ENCODE peak calls at places on chromosomes 4 and X, in eight cellular contexts. T, S, C, Y, L, Q, O and G are unnamed samples.
A peak's percentile ranks its signal among the peaks of the same experiment; 100 is the strongest.

GRCh38 chr4:169268951-169269781 is 1.6 kb downstream of the SH3RF1 start:
- DNase-seq in S (no peak), O (no peak), Q (peak; percentile 31), L (no peak), Y (peak; percentile 91), T (peak; percentile 93), C (no peak), G (no peak)

GRCh38 chrX:489805-490204 is 103.1 kb upstream of the PPP2R3B start:
- DNase-seq in O (no peak), T (no peak), Y (no peak), L (no peak), Q (no peak), C (no peak), S (no peak), G (no peak)

GRCh38 chr4:176044589-176044951 is 21.1 kb upstream of the WDR17 start:
- DNase-seq in O (no peak), L (no peak), Y (peak; percentile 17), C (no peak), Q (no peak), S (no peak), T (peak; percentile 45), G (no peak)

GRCh38 chr4:48100248-48100647 is 33.8 kb downstream of the TXK start:
- DNase-seq in Q (no peak), Y (no peak), L (no peak), S (no peak), O (no peak), C (no peak), T (no peak), G (no peak)

GRCh38 chr4:165726831-165727230 is 146.2 kb upstream of the TLL1 start:
- DNase-seq in O (no peak), Y (no peak), C (no peak), T (peak; percentile 10), Q (no peak), S (no peak), L (no peak), G (no peak)

GRCh38 chr4:100288811-100289529 is 98.7 kb upstream of the DDIT4L start:
- DNase-seq in T (peak; percentile 35), L (no peak), S (no peak), Q (no peak), Y (no peak), C (no peak), O (no peak), G (no peak)

GRCh38 chr4:106583567-106583966 is 215.0 kb upstream of the GIMD1 start:
- DNase-seq in Y (peak; percentile 95), S (no peak), T (peak; percentile 94), Q (no peak), O (peak; percentile 5), L (no peak), C (no peak), G (no peak)

GRCh38 chr4:116539744-116540143 is 545.6 kb downstream of the TRAM1L1 start:
- DNase-seq in T (no peak), L (no peak), O (no peak), Q (no peak), C (no peak), Y (no peak), S (no peak), G (no peak)

DNA sequence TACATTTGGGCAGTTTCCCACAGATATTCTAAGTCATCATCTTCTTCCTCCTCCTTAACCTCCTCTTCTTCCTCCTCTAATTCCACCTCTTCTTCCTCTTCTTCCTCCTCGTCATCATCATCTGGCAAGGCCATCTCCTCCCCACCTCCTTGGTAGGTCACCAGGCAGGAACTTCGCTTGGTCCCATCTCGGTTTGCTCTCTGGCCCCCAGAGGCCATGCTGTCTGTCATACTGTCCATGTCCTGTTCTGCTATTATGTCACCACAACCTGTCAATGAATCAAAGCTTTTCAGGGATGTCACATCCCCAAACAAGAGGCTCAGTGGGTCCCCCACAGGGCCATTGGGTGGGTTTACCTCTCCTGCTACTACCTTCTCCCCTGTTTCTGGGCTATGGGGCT is 13.5 kb downstream of the AMER1 start:
- DNase-seq in S (no peak), T (no peak), C (no peak), Y (no peak), Q (no peak), O (no peak), L (no peak), G (no peak)
- H3K4me3 ChIP-seq in S (no peak overlapping the region), T (no peak overlapping the region), C (no peak overlapping the region), Y (no peak overlapping the region), Q (no peak overlapping the region), O (no peak overlapping the region), L (no peak overlapping the region), G (no peak overlapping the region)

DNA sequence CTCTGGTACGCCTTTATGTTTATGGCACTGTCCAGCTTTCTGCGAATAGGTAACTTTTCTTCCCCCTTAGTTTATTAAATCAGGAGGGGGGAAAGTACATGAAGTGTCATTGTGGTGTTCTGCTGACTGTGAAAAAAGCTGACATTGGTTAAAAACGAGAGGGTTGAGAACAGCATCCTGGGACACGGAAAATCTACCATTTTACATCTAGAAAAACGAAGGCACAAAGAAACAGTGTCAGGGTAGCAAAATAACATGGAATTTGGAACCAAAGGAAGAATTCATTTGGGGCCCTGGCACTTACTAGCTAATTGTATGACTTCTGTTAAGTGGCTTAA is 1.2 kb upstream of the AMOT start:
- DNase-seq in S (no peak), L (no peak), O (no peak), Y (no peak), T (no peak), C (no peak), Q (no peak), G (no peak)
- H3K4me3 ChIP-seq in S (peak overlapping the region; percentile 73), L (no peak overlapping the region), O (peak overlapping the region; percentile 76), Y (peak overlapping the region; percentile 42), T (peak overlapping the region; percentile 49), C (peak overlapping the region; percentile 18), Q (peak overlapping the region; percentile 76), G (no peak overlapping the region)

GRCh38 chr4:126776361-126776760 is 856.4 kb upstream of the INTU start:
- DNase-seq in Y (no peak), S (no peak), Q (no peak), C (no peak), T (peak; percentile 9), O (no peak), L (no peak), G (no peak)

GRCh38 chr4:126779001-126779400 is 853.8 kb upstream of the INTU start:
- DNase-seq in T (peak; percentile 6), O (no peak), L (no peak), C (no peak), Q (no peak), S (no peak), Y (no peak), G (no peak)

GRCh38 chr4:126777649-126778048 is 855.1 kb upstream of the INTU start:
- DNase-seq in L (no peak), O (no peak), S (no peak), T (peak; percentile 70), Y (peak; percentile 44), C (no peak), Q (no peak), G (no peak)

GRCh38 chr4:126778348-126778747 is 854.4 kb upstream of the INTU start:
- DNase-seq in O (no peak), L (no peak), T (peak; percentile 75), C (peak; percentile 11), S (no peak), Q (no peak), Y (peak; percentile 71), G (no peak)

DNA sequence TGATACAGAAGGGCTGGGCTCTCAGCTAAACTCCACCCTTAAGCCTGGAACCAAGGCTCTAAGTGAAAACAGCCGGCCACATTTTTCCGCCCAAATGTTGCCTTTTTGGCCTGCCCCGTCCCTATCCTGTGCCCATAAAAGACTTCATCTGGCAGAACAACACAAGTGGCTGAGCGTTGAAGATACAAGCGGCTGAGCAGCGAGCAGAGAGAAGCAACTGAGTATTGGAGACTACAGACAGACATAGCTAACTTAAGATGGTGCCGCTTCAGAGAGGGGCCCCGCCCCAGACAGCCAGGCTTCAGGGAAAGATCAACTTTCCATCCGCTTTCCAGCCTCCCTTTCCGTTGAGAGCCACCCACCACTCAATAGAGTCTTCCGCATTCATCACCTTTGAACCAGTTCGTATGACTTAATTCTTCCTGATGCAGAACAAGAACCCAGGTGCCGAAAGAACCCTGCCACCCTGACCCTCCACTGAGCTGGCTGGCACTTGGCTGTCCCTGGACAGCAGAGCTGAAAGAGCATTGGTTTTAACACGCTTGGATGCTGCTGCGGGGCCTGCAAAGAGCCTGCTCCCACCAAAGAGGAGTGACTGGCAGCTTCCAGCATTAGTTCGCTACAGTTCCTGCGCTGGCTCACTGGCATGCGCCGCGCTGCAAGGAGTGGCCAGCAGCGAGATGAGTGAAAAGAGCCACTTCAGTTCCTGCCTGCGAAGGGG is 853.2 kb upstream of the INTU start:
- DNase-seq in L (no peak), C (no peak), Q (no peak), S (no peak), T (peak; percentile 19), O (no peak), Y (no peak), G (no peak)
- H3K4me3 ChIP-seq in L (no peak overlapping the region), C (no peak overlapping the region), Q (no peak overlapping the region), S (no peak overlapping the region), T (no peak overlapping the region), O (no peak overlapping the region), Y (no peak overlapping the region), G (no peak overlapping the region)

GRCh38 chrX:15158350-15158735 is 111.5 kb downstream of the ASB9 start:
- DNase-seq in C (no peak), T (no peak), S (no peak), O (no peak), Q (no peak), Y (no peak), L (no peak), G (no peak)

GRCh38 chrX:15160558-15160957 is 109.3 kb downstream of the ASB9 start:
- DNase-seq in S (no peak), O (no peak), T (no peak), C (no peak), L (no peak), Q (no peak), Y (no peak), G (no peak)

GRCh38 chrX:15157624-15158023 is 112.3 kb downstream of the ASB9 start:
- DNase-seq in O (no peak), L (no peak), T (no peak), C (no peak), S (no peak), Q (no peak), Y (no peak), G (no peak)

GRCh38 chrX:15163131-15163530 is 106.8 kb downstream of the ASB9 start:
- DNase-seq in O (no peak), Y (no peak), S (no peak), T (no peak), L (no peak), C (no peak), Q (no peak), G (no peak)

GRCh38 chrX:15158736-15159406 is 111.0 kb downstream of the ASB9 start:
- DNase-seq in S (no peak), O (no peak), C (peak; percentile 73), Q (no peak), T (no peak), L (no peak), Y (no peak), G (no peak)
- H3K4me3 ChIP-seq in S (no peak overlapping the region), O (no peak overlapping the region), C (no peak overlapping the region), Q (no peak overlapping the region), T (no peak overlapping the region), L (no peak overlapping the region), Y (no peak overlapping the region), G (peak overlapping the region; percentile 10)

GRCh38 chrX:39821011-39821708 is 276.6 kb downstream of the BCOR start:
- DNase-seq in L (no peak), Y (no peak), T (no peak), S (peak; percentile 17), C (no peak), Q (no peak), O (peak; percentile 53), G (no peak)
- H3K4me3 ChIP-seq in L (peak overlapping the region; percentile 13), Y (peak overlapping the region; percentile 24), T (peak overlapping the region; percentile 31), S (peak overlapping the region; percentile 54), C (no peak overlapping the region), Q (peak overlapping the region; percentile 49), O (peak overlapping the region; percentile 58), G (peak overlapping the region; percentile 30)